ENCODE peak calls at places on chromosomes 16 and 17, in nine cellular contexts. R, K, N, G, P, M, L, Z and S are unnamed samples.

GRCh38 chr17:82603981-82604448 is 44.2 kb downstream of the WDR45B start:
- DNase-seq in R (peak), K (no peak), N (no peak), G (peak), P (no peak), M (no peak), L (peak), Z (no peak), S (no peak)

GRCh38 chr17:7858487-7858832 is 657 bp downstream of the CYB5D1 start:
- DNase-seq in R (no peak), K (no peak), N (peak), G (no peak), P (no peak), M (no peak), L (peak), Z (peak), S (no peak)

GRCh38 chr16:58511933-58512815 is 3.1 kb upstream of the SETD6 start:
- DNase-seq in R (no peak), K (no peak), N (peak), G (peak), P (peak), M (peak), L (no peak), Z (peak), S (peak)

GRCh38 chr16:68605746-68606145 is 39.4 kb upstream of the CDH3 start:
- DNase-seq in R (no peak), K (no peak), N (no peak), G (no peak), P (no peak), M (no peak), L (no peak), Z (no peak), S (no peak)

GRCh38 chr16:79132745-79133144 is 467.8 kb downstream of the MAF start:
- DNase-seq in R (no peak), K (no peak), N (no peak), G (no peak), P (no peak), M (no peak), L (peak), Z (no peak), S (no peak)

GRCh38 chr17:59762022-59762825 is 54.8 kb downstream of the VMP1 start:
- DNase-seq in R (no peak), K (no peak), N (no peak), G (no peak), P (no peak), M (peak), L (no peak), Z (no peak), S (no peak)

GRCh38 chr16:64096671-64097070 is 1025.2 kb downstream of the CDH11 start:
- DNase-seq in R (no peak), K (no peak), N (no peak), G (no peak), P (no peak), M (no peak), L (no peak), Z (no peak), S (no peak)

GRCh38 chr17:7589204-7589868 is 558 bp downstream of the SOX15 start:
- DNase-seq in R (peak), K (peak), N (peak), G (peak), P (peak), M (no peak), L (peak), Z (no peak), S (peak)

GRCh38 chr17:6506679-6507231 is 49.6 kb downstream of the PITPNM3 start:
- DNase-seq in R (no peak), K (no peak), N (no peak), G (no peak), P (no peak), M (peak), L (no peak), Z (no peak), S (no peak)

GRCh38 chr17:1727876-1728630 is 3.5 kb downstream of the WDR81 start:
- DNase-seq in R (no peak), K (no peak), N (no peak), G (no peak), P (peak), M (no peak), L (no peak), Z (no peak), S (no peak)

GRCh38 chr17:82152114-82152513 is 54.1 kb upstream of the FASN start:
- DNase-seq in R (no peak), K (no peak), N (no peak), G (no peak), P (no peak), M (no peak), L (no peak), Z (no peak), S (no peak)

GRCh38 chr17:55278173-55278748 is 13.5 kb downstream of the HLF start:
- DNase-seq in R (no peak), K (no peak), N (no peak), G (no peak), P (no peak), M (no peak), L (no peak), Z (no peak), S (no peak)

GRCh38 chr16:68436581-68436980 is 11.7 kb downstream of the SMPD3 start:
- DNase-seq in R (no peak), K (no peak), N (no peak), G (no peak), P (no peak), M (no peak), L (no peak), Z (no peak), S (no peak)

GRCh38 chr16:50038756-50039529 is 13.9 kb downstream of the CNEP1R1 start:
- DNase-seq in R (peak), K (no peak), N (no peak), G (no peak), P (no peak), M (no peak), L (peak), Z (no peak), S (no peak)

GRCh38 chr17:2215616-2216364 is 87.8 kb downstream of the SMG6 start:
- DNase-seq in R (peak), K (peak), N (peak), G (peak), P (no peak), M (peak), L (peak), Z (no peak), S (peak)